ENCODE peak calls at places on chromosomes 13 and 19, in eight cellular contexts. B is breast epithelium; D is adrenal gland; P is ovary; K is CD8-positive, alpha-beta memory T cell; N is CD4-positive, alpha-beta T cell; W is PC-9; I is PC-3. Z is an unnamed sample.
A peak's percentile ranks its signal among the peaks of the same experiment; 100 is the strongest.

GRCh38 chr13:94967183-94968039 is 255.1 kb upstream of the SOX21 start:
- DNase-seq in B (no peak), D (no peak), P (no peak), K (no peak), N (no peak), W (no peak), I (peak; percentile 34), Z (no peak)

GRCh38 chr19:1616396-1616795 is 11.1 kb upstream of the UQCR11 start:
- DNase-seq in B (no peak), D (peak; percentile 83), P (no peak), K (no peak), N (no peak), W (no peak), I (no peak), Z (no peak)

GRCh38 chr19:41356984-41357739 is 3.4 kb upstream of the TGFB1 start:
- DNase-seq in B (no peak), D (no peak), P (no peak), K (no peak), N (no peak), W (no peak), I (no peak), Z (no peak)

GRCh38 chr13:31947105-31947504 is 84.5 kb upstream of the FRY start:
- DNase-seq in B (no peak), D (no peak), P (no peak), K (no peak), N (no peak), W (no peak), I (no peak), Z (no peak)

GRCh38 chr19:3580156-3580955 is 4.9 kb upstream of the GIPC3 start:
- DNase-seq in B (no peak), D (peak; percentile 92), P (no peak), K (no peak), N (no peak), W (peak; percentile 51), I (peak; percentile 69), Z (no peak)

GRCh38 chr19:44718441-44719261 is 19.7 kb downstream of the CEACAM16 start:
- DNase-seq in B (peak; percentile 54), D (peak; percentile 98), P (peak; percentile 86), K (no peak), N (no peak), W (peak; percentile 79), I (peak; percentile 61), Z (no peak)

GRCh38 chr13:38386421-38386820 is 36.8 kb downstream of the UFM1 start:
- DNase-seq in B (no peak), D (no peak), P (no peak), K (no peak), N (no peak), W (no peak), I (no peak), Z (peak; percentile 13)

GRCh38 chr19:14479309-14479984 is 4.3 kb upstream of the PTGER1 start:
- DNase-seq in B (no peak), D (no peak), P (no peak), K (no peak), N (no peak), W (no peak), I (no peak), Z (no peak)

GRCh38 chr13:59319276-59319675 is 844.5 kb downstream of the DIAPH3 start:
- DNase-seq in B (no peak), D (no peak), P (no peak), K (no peak), N (no peak), W (no peak), I (no peak), Z (no peak)

GRCh38 chr13:64278493-64278892 is 2862.8 kb upstream of the PCDH20 start:
- DNase-seq in B (no peak), D (no peak), P (no peak), K (no peak), N (no peak), W (peak; percentile 69), I (peak; percentile 80), Z (peak; percentile 23)

GRCh38 chr19:5665781-5666513 is 14.4 kb downstream of the MICOS13 start:
- DNase-seq in B (no peak), D (peak; percentile 69), P (no peak), K (no peak), N (no peak), W (no peak), I (peak; percentile 58), Z (no peak)

GRCh38 chr19:291561-292280 is 518 bp upstream of the PLPP2 start:
- DNase-seq in B (no peak), D (no peak), P (no peak), K (no peak), N (no peak), W (no peak), I (no peak), Z (no peak)

GRCh38 chr13:23599083-23599925 is 29.1 kb downstream of the TNFRSF19 start:
- DNase-seq in B (no peak), D (no peak), P (no peak), K (no peak), N (no peak), W (peak; percentile 60), I (peak; percentile 67), Z (no peak)

GRCh38 chr13:40376296-40376849 is 290.1 kb downstream of the FOXO1 start:
- DNase-seq in B (no peak), D (no peak), P (no peak), K (no peak), N (no peak), W (no peak), I (no peak), Z (no peak)

GRCh38 chr13:92074658-92075057 is 676.2 kb downstream of the GPC5 start:
- DNase-seq in B (no peak), D (peak; percentile 7), P (no peak), K (no peak), N (no peak), W (no peak), I (peak; percentile 7), Z (no peak)

GRCh38 chr19:57552432-57552831 is 7.2 kb downstream of the ZNF550 start:
- DNase-seq in B (no peak), D (no peak), P (no peak), K (no peak), N (no peak), W (no peak), I (no peak), Z (no peak)

GRCh38 chr13:45481688-45482087 is 16.9 kb downstream of the COG3 start:
- DNase-seq in B (no peak), D (no peak), P (no peak), K (no peak), N (no peak), W (no peak), I (peak; percentile 5), Z (peak; percentile 20)

GRCh38 chr13:45479661-45480060 is 14.9 kb downstream of the COG3 start:
- DNase-seq in B (no peak), D (no peak), P (no peak), K (no peak), N (no peak), W (no peak), I (no peak), Z (no peak)

DNA sequence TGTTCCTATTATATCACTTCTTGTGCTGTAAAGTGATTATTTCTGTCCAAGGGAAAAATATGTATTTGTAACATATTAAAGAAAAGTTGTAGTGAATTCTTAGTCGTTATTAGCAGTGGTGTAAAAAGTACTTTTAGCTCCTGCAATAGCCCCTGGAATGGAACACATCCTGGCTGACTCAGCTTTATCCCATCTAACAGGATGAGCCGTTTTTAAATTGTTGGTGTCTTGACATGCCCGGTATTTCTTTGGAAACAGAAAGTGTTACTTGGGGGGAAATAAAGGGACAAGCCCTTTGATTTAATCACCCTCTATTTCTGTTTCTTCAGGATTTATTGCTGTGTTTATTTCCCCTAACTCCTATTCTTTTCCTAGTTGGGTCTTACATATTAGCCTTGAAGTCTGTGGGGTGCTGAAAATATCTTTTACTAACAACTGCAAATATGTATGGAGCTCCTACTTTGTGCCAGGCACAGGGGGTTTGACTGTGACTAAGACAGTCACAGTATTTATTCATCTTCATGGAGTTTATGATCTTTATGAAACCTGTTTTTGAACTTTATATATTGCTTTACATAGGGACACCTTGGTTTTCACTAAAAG is 17.9 kb downstream of the COG3 start:
- DNase-seq in B (no peak), D (no peak), P (no peak), K (no peak), N (no peak), W (no peak), I (peak; percentile 35), Z (peak; percentile 78)
- H3K27ac ChIP-seq in B (peak overlapping the region; percentile 33), D (no peak overlapping the region), P (no peak overlapping the region), K (no peak overlapping the region), N (no peak overlapping the region), W (no peak overlapping the region), I (peak overlapping the region; percentile 11), Z (no peak overlapping the region)

GRCh38 chr19:47179643-47180310 is 49.1 kb downstream of the SAE1 start:
- DNase-seq in B (no peak), D (no peak), P (no peak), K (no peak), N (no peak), W (no peak), I (no peak), Z (no peak)
- H3K27ac ChIP-seq in B (no peak overlapping the region), D (no peak overlapping the region), P (no peak overlapping the region), K (no peak overlapping the region), N (peak overlapping the region; percentile 22), W (no peak overlapping the region), I (no peak overlapping the region), Z (no peak overlapping the region)

DNA sequence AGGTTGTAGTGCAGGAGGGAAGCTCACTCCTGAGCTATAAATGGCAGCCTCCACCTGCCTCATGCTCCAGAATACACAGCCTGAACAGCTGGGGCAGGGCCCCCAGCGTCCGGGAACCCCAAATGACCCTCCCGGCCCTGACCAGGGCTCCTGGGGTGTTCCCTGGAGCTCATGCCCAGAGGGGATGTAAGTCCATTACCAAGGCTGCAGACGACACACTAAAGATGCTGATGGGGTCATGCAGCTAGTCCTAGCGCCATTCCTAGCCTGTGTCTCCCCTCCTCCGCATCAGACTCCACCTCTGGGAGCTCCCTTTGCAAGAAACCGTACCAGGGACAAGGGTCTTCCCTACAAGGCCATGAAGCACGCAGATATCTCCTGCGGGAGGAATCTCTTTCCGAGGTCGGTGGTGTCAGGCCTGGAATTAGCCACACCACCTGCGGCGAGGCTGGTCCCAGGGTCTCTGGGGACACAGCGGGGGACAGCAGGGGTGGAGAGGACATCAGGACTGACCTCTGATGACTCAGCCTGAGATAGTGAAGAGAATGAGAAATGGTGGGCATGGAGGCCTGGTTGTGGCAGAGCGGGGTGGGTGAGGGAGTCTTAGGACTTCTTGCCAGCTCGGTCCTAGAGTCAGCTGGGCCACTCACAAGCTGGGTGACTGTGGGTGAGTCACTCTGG is 11.9 kb upstream of the TPM4 start:
- DNase-seq in B (no peak), D (no peak), P (no peak), K (no peak), N (no peak), W (no peak), I (no peak), Z (no peak)
- H3K27ac ChIP-seq in B (peak overlapping the region; percentile 60), D (no peak overlapping the region), P (no peak overlapping the region), K (no peak overlapping the region), N (no peak overlapping the region), W (no peak overlapping the region), I (no peak overlapping the region), Z (peak overlapping the region; percentile 63)

DNA sequence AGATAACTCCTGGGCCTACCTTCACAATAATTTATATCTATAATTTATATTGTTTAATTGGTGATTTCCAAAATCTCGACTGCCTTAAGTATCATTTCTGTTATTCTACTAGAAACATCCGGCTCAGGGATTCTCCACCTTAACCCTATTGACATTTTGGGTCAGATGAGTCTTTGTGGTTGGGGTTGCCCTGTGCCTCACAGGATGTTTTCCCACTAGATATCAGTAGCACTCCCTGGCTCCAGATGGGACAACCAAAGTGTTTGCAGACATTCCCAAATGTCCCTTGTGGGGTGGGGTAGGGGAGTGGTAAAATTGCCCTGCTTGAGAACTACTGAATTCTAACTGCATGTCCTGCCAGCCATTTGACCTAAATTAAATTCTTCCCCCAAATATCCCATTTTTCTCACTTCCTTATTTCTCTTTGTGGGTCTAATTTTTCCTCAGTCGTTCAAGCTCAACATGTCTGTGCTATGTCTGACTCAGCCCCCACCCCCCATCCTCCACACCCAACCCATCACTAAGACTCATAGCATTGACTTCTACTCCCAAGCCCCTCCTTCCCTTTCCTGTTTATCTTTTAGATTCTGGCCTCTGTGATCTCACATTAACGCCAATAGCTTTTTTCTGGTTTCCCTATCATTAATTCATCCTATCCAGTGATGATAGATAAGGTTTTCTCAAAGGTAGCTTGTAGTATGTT is 545.1 kb downstream of the EFNB2 start:
- DNase-seq in B (no peak), D (no peak), P (no peak), K (no peak), N (no peak), W (no peak), I (peak; percentile 29), Z (peak; percentile 64)
- H3K27ac ChIP-seq in B (no peak overlapping the region), D (no peak overlapping the region), P (no peak overlapping the region), K (no peak overlapping the region), N (no peak overlapping the region), W (no peak overlapping the region), I (peak overlapping the region; percentile 78), Z (no peak overlapping the region)